ENCODE peak calls at places on chromosomes 13 and 19, in ten cellular contexts. V is mucosa of gallbladder, T is heart right ventricle, U is NCI-H345, W is uterus, K is retina, P is RWPE1, Y is adrenal gland, O is NCI-H69, G is KBM-7. M is an unnamed sample.

GRCh38 chr13:98195054-98195791 is 18.2 kb upstream of the RNF113B start:
- DNase-seq in V (no peak), T (no peak), U (no peak), W (no peak), K (no peak), P (no peak), Y (no peak), O (peak), G (no peak), M (no peak)

GRCh38 chr13:50353651-50354415 is 338.6 kb downstream of the KCNRG start:
- DNase-seq in V (no peak), T (no peak), U (no peak), W (no peak), K (no peak), P (peak), Y (no peak), O (no peak), G (no peak), M (no peak)

GRCh38 chr19:2215281-2215751 is 20.8 kb downstream of the PLEKHJ1 start:
- DNase-seq in V (no peak), T (no peak), U (no peak), W (no peak), K (peak), P (no peak), Y (no peak), O (no peak), G (no peak), M (no peak)

GRCh38 chr13:29125145-29125933 is 305.2 kb downstream of the MTUS2 start:
- DNase-seq in V (no peak), T (no peak), U (no peak), W (no peak), K (no peak), P (no peak), Y (no peak), O (no peak), G (no peak), M (no peak)

GRCh38 chr13:102569488-102569887 is 27.3 kb upstream of the TPP2 start:
- DNase-seq in V (no peak), T (no peak), U (no peak), W (no peak), K (no peak), P (no peak), Y (no peak), O (no peak), G (no peak), M (no peak)

GRCh38 chr19:58536852-58537798 is 6.7 kb upstream of the TRIM28 start:
- DNase-seq in V (no peak), T (no peak), U (no peak), W (no peak), K (no peak), P (no peak), Y (no peak), O (no peak), G (no peak), M (no peak)

GRCh38 chr13:49587311-49587847 is 2.0 kb upstream of the RCBTB1 start:
- DNase-seq in V (no peak), T (no peak), U (no peak), W (no peak), K (no peak), P (peak), Y (no peak), O (no peak), G (no peak), M (no peak)

GRCh38 chr13:97367016-97367415 is 67.0 kb upstream of the RAP2A start:
- DNase-seq in V (no peak), T (no peak), U (no peak), W (peak), K (no peak), P (no peak), Y (no peak), O (no peak), G (peak), M (no peak)

GRCh38 chr19:47272448-47273312 is 2.0 kb upstream of the INAFM1 start:
- DNase-seq in V (peak), T (peak), U (no peak), W (no peak), K (no peak), P (no peak), Y (peak), O (no peak), G (no peak), M (no peak)

GRCh38 chr13:57123660-57124059 is 17.1 kb upstream of the PRR20A start:
- DNase-seq in V (no peak), T (peak), U (peak), W (no peak), K (no peak), P (no peak), Y (no peak), O (peak), G (no peak), M (no peak)

GRCh38 chr13:72726721-72727416 is 560 bp downstream of the MZT1 start:
- DNase-seq in V (no peak), T (peak), U (peak), W (no peak), K (no peak), P (peak), Y (peak), O (peak), G (peak), M (no peak)

GRCh38 chr19:18939922-18940775 is 868 bp downstream of the HOMER3 start:
- DNase-seq in V (peak), T (peak), U (no peak), W (peak), K (peak), P (peak), Y (peak), O (no peak), G (no peak), M (no peak)

GRCh38 chr13:110201114-110201513 is 105.8 kb downstream of the COL4A1 start:
- DNase-seq in V (no peak), T (no peak), U (no peak), W (no peak), K (no peak), P (no peak), Y (no peak), O (no peak), G (no peak), M (no peak)

GRCh38 chr13:51524846-51525566 is 59.3 kb upstream of the WDFY2 start:
- DNase-seq in V (no peak), T (no peak), U (no peak), W (no peak), K (no peak), P (no peak), Y (no peak), O (no peak), G (no peak), M (no peak)

GRCh38 chr19:43465468-43466120 is at the start of gene LYPD3:
- DNase-seq in V (no peak), T (no peak), U (no peak), W (peak), K (no peak), P (peak), Y (peak), O (peak), G (no peak), M (no peak)

GRCh38 chr13:26601669-26602068 is 44.2 kb downstream of the WASF3 start:
- DNase-seq in V (no peak), T (no peak), U (no peak), W (no peak), K (no peak), P (no peak), Y (no peak), O (peak), G (peak), M (no peak)

GRCh38 chr19:45524575-45525129 is 17.4 kb downstream of the VASP start:
- DNase-seq in V (no peak), T (peak), U (no peak), W (no peak), K (no peak), P (no peak), Y (peak), O (no peak), G (no peak), M (no peak)

GRCh38 chr19:21498651-21499050 is 6.8 kb upstream of the ZNF429 start:
- DNase-seq in V (no peak), T (no peak), U (no peak), W (no peak), K (no peak), P (no peak), Y (no peak), O (no peak), G (no peak), M (no peak)

GRCh38 chr13:99303863-99304521 is 3.2 kb downstream of the GPR183 start:
- DNase-seq in V (peak), T (no peak), U (no peak), W (no peak), K (no peak), P (no peak), Y (no peak), O (no peak), G (no peak), M (no peak)

GRCh38 chr13:44904982-44905381 is 84.3 kb downstream of the NUFIP1 start:
- DNase-seq in V (peak), T (peak), U (no peak), W (peak), K (peak), P (peak), Y (no peak), O (peak), G (no peak), M (no peak)

GRCh38 chr19:3656073-3656746 is 29.6 kb upstream of the CACTIN start:
- DNase-seq in V (no peak), T (no peak), U (no peak), W (no peak), K (peak), P (peak), Y (no peak), O (peak), G (no peak), M (no peak)

GRCh38 chr19:56114051-56114694 is 6.9 kb downstream of the ZNF787 start:
- DNase-seq in V (no peak), T (no peak), U (no peak), W (no peak), K (no peak), P (no peak), Y (no peak), O (no peak), G (no peak), M (no peak)

GRCh38 chr19:46736544-46737274 is 9.1 kb upstream of the FKRP start:
- DNase-seq in V (no peak), T (peak), U (no peak), W (peak), K (no peak), P (no peak), Y (no peak), O (no peak), G (no peak), M (no peak)